ENCODE peak calls at places on chromosome 5, in five cellular contexts. One of them, this sample, is unnamed.

GRCh38 chr5:40386293-40386692 is 293.4 kb upstream of the PTGER4 start:
- DNase-seq in cardiac fibroblast: no peak
- DNase-seq in progenitor cell of endocrine pancreas: no peak
- DNase-seq in dorsolateral prefrontal cortex: no peak
- DNase-seq in ovary: no peak
- DNase-seq in this sample: no peak

GRCh38 chr5:88889165-88890069 is 6.4 kb upstream of the MEF2C start:
- DNase-seq in cardiac fibroblast: peak
- DNase-seq in progenitor cell of endocrine pancreas: peak
- DNase-seq in dorsolateral prefrontal cortex: peak
- DNase-seq in ovary: peak
- DNase-seq in this sample: no peak

GRCh38 chr5:177195307-177195952 is 61.9 kb downstream of the NSD1 start:
- DNase-seq in cardiac fibroblast: no peak
- DNase-seq in progenitor cell of endocrine pancreas: no peak
- DNase-seq in dorsolateral prefrontal cortex: no peak
- DNase-seq in ovary: no peak
- DNase-seq in this sample: no peak

GRCh38 chr5:143140492-143141231 is 262.8 kb downstream of the NR3C1 start:
- DNase-seq in cardiac fibroblast: no peak
- DNase-seq in progenitor cell of endocrine pancreas: no peak
- DNase-seq in dorsolateral prefrontal cortex: no peak
- DNase-seq in ovary: no peak
- DNase-seq in this sample: no peak

GRCh38 chr5:106873558-106873957 is 797.2 kb downstream of the EFNA5 start:
- DNase-seq in cardiac fibroblast: peak
- DNase-seq in progenitor cell of endocrine pancreas: no peak
- DNase-seq in dorsolateral prefrontal cortex: no peak
- DNase-seq in ovary: no peak
- DNase-seq in this sample: no peak

GRCh38 chr5:111367081-111367480 is 142.9 kb downstream of the CAMK4 start:
- DNase-seq in cardiac fibroblast: peak
- DNase-seq in progenitor cell of endocrine pancreas: no peak
- DNase-seq in dorsolateral prefrontal cortex: no peak
- DNase-seq in ovary: no peak
- DNase-seq in this sample: no peak

GRCh38 chr5:142957528-142957927 is 187.4 kb downstream of the ARHGAP26 start:
- DNase-seq in cardiac fibroblast: no peak
- DNase-seq in progenitor cell of endocrine pancreas: no peak
- DNase-seq in dorsolateral prefrontal cortex: no peak
- DNase-seq in ovary: no peak
- DNase-seq in this sample: no peak

GRCh38 chr5:59548807-59549357 is 344.6 kb downstream of the PDE4D start:
- DNase-seq in cardiac fibroblast: no peak
- DNase-seq in progenitor cell of endocrine pancreas: no peak
- DNase-seq in dorsolateral prefrontal cortex: no peak
- DNase-seq in ovary: no peak
- DNase-seq in this sample: no peak

GRCh38 chr5:96026334-96027065 is 64.8 kb upstream of the ELL2 start:
- DNase-seq in cardiac fibroblast: peak
- DNase-seq in progenitor cell of endocrine pancreas: no peak
- DNase-seq in dorsolateral prefrontal cortex: no peak
- DNase-seq in ovary: no peak
- DNase-seq in this sample: no peak

GRCh38 chr5:164009628-164010027 is 504.2 kb downstream of the MAT2B start:
- DNase-seq in cardiac fibroblast: no peak
- DNase-seq in progenitor cell of endocrine pancreas: no peak
- DNase-seq in dorsolateral prefrontal cortex: no peak
- DNase-seq in ovary: no peak
- DNase-seq in this sample: no peak

GRCh38 chr5:134430001-134430569 is 18.4 kb upstream of the CDKN2AIPNL start:
- DNase-seq in cardiac fibroblast: no peak
- DNase-seq in progenitor cell of endocrine pancreas: no peak
- DNase-seq in dorsolateral prefrontal cortex: no peak
- DNase-seq in ovary: no peak
- DNase-seq in this sample: no peak

GRCh38 chr5:53331463-53331862 is 149.0 kb upstream of the FST start:
- DNase-seq in cardiac fibroblast: peak
- DNase-seq in progenitor cell of endocrine pancreas: no peak
- DNase-seq in dorsolateral prefrontal cortex: no peak
- DNase-seq in ovary: no peak
- DNase-seq in this sample: no peak

GRCh38 chr5:87020099-87020934 is 247.4 kb upstream of the RASA1 start:
- DNase-seq in cardiac fibroblast: peak
- DNase-seq in progenitor cell of endocrine pancreas: no peak
- DNase-seq in dorsolateral prefrontal cortex: peak
- DNase-seq in ovary: no peak
- DNase-seq in this sample: no peak

GRCh38 chr5:123344819-123345426 is 78.3 kb downstream of the CEP120 start:
- DNase-seq in cardiac fibroblast: peak
- DNase-seq in progenitor cell of endocrine pancreas: no peak
- DNase-seq in dorsolateral prefrontal cortex: peak
- DNase-seq in ovary: peak
- DNase-seq in this sample: peak

GRCh38 chr5:160457255-160457654 is 35.6 kb downstream of the PTTG1 start:
- DNase-seq in cardiac fibroblast: no peak
- DNase-seq in progenitor cell of endocrine pancreas: no peak
- DNase-seq in dorsolateral prefrontal cortex: no peak
- DNase-seq in ovary: no peak
- DNase-seq in this sample: no peak

GRCh38 chr5:131640043-131640856 is 5.2 kb upstream of the RAPGEF6 start:
- DNase-seq in cardiac fibroblast: peak
- DNase-seq in progenitor cell of endocrine pancreas: no peak
- DNase-seq in dorsolateral prefrontal cortex: no peak
- DNase-seq in ovary: no peak
- DNase-seq in this sample: no peak

GRCh38 chr5:10695759-10696543 is 65.1 kb downstream of the DAP start:
- DNase-seq in cardiac fibroblast: no peak
- DNase-seq in progenitor cell of endocrine pancreas: no peak
- DNase-seq in dorsolateral prefrontal cortex: no peak
- DNase-seq in ovary: no peak
- DNase-seq in this sample: no peak

GRCh38 chr5:99130081-99130480 is 201.3 kb upstream of the CHD1 start:
- DNase-seq in cardiac fibroblast: no peak
- DNase-seq in progenitor cell of endocrine pancreas: no peak
- DNase-seq in dorsolateral prefrontal cortex: no peak
- DNase-seq in ovary: no peak
- DNase-seq in this sample: no peak

GRCh38 chr5:65812648-65813047 is 90.6 kb downstream of the NLN start:
- DNase-seq in cardiac fibroblast: no peak
- DNase-seq in progenitor cell of endocrine pancreas: no peak
- DNase-seq in dorsolateral prefrontal cortex: no peak
- DNase-seq in ovary: no peak
- DNase-seq in this sample: no peak

GRCh38 chr5:14675309-14675708 is 10.8 kb downstream of the OTULIN start:
- DNase-seq in cardiac fibroblast: no peak
- DNase-seq in progenitor cell of endocrine pancreas: no peak
- DNase-seq in dorsolateral prefrontal cortex: no peak
- DNase-seq in ovary: no peak
- DNase-seq in this sample: no peak

GRCh38 chr5:147169399-147169798 is 65.4 kb upstream of the STK32A start:
- DNase-seq in cardiac fibroblast: peak
- DNase-seq in progenitor cell of endocrine pancreas: no peak
- DNase-seq in dorsolateral prefrontal cortex: no peak
- DNase-seq in ovary: no peak
- DNase-seq in this sample: peak

GRCh38 chr5:99030871-99031440 is 102.1 kb upstream of the CHD1 start:
- DNase-seq in cardiac fibroblast: no peak
- DNase-seq in progenitor cell of endocrine pancreas: no peak
- DNase-seq in dorsolateral prefrontal cortex: no peak
- DNase-seq in ovary: no peak
- DNase-seq in this sample: no peak

GRCh38 chr5:74282495-74282894 is 358.0 kb downstream of the ENC1 start:
- DNase-seq in cardiac fibroblast: no peak
- DNase-seq in progenitor cell of endocrine pancreas: no peak
- DNase-seq in dorsolateral prefrontal cortex: no peak
- DNase-seq in ovary: no peak
- DNase-seq in this sample: no peak

GRCh38 chr5:58412081-58412480 is 47.8 kb downstream of the PLK2 start:
- DNase-seq in cardiac fibroblast: no peak
- DNase-seq in progenitor cell of endocrine pancreas: no peak
- DNase-seq in dorsolateral prefrontal cortex: no peak
- DNase-seq in ovary: no peak
- DNase-seq in this sample: no peak

GRCh38 chr5:180555168-180555921 is 36.0 kb downstream of the SCGB3A1 start:
- DNase-seq in cardiac fibroblast: peak
- DNase-seq in progenitor cell of endocrine pancreas: no peak
- DNase-seq in dorsolateral prefrontal cortex: no peak
- DNase-seq in ovary: no peak
- DNase-seq in this sample: no peak

GRCh38 chr5:112036206-112036605 is 279.2 kb upstream of the NREP start:
- DNase-seq in cardiac fibroblast: no peak
- DNase-seq in progenitor cell of endocrine pancreas: no peak
- DNase-seq in dorsolateral prefrontal cortex: no peak
- DNase-seq in ovary: no peak
- DNase-seq in this sample: no peak

GRCh38 chr5:117261948-117262606 is 687.5 kb upstream of the SEMA6A start:
- DNase-seq in cardiac fibroblast: no peak
- DNase-seq in progenitor cell of endocrine pancreas: no peak
- DNase-seq in dorsolateral prefrontal cortex: no peak
- DNase-seq in ovary: no peak
- DNase-seq in this sample: no peak

GRCh38 chr5:14417232-14417730 is 164.3 kb upstream of the OTULINL start:
- DNase-seq in cardiac fibroblast: peak
- DNase-seq in progenitor cell of endocrine pancreas: no peak
- DNase-seq in dorsolateral prefrontal cortex: no peak
- DNase-seq in ovary: no peak
- DNase-seq in this sample: peak

DNA sequence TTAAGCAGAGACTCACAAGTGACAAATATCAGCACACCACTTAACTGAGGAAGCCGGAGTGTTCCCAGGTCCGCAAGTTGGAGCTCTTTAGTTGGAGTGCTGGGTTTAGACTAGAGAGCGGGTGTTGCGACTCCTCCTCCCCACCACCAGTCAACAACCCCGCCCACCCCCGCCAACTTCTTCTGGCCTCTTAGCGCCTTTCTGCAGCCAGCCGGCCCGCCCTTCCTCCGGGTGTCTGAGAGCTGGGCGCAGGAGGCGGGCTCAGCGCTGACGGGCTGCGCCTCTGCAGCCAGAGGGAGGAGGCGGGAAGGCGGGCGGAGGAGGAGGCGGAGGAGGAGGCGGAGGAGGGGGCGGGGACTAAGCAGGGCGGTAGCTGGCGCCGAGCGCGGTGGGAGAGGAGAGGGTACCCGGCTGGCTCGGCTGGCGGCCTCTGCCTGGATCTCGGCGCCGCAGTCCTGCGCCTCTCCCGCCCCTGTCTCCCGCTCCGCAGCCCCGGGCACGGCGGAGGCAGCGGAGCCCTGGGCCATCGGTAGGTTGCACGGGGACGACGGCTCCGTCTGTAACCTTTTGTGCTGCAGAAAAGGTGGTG is at the start of gene MACIR:
- DNase-seq in cardiac fibroblast: peak
- DNase-seq in progenitor cell of endocrine pancreas: peak
- DNase-seq in dorsolateral prefrontal cortex: peak
- DNase-seq in ovary: peak
- DNase-seq in this sample: peak
- TF ChIP-seq CTCF in cardiac fibroblast: no peak
- TF ChIP-seq CTCF in progenitor cell of endocrine pancreas: no peak
- TF ChIP-seq CTCF in dorsolateral prefrontal cortex: no peak
- TF ChIP-seq CTCF in ovary: no peak
- TF ChIP-seq CTCF in this sample: peak

DNA sequence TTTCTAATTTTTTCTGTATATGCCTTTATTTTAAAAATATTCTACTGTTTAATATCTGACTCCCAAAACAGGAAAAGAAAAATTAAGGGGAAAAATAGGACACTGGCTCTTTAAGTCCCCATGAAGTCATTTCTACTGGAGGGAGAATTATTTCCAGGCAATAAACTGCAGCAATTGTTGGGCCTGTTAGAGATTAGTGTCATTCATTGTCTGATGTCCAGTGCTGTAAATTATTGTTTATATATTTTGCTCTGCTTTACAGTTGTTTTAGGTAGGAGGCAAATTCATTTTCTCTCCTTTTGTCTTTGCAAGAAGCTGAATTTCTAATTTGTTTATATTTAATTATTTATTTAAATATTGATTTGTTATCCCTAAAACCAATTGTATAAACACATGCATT is 906.0 kb upstream of the CDH10 start:
- DNase-seq in cardiac fibroblast: no peak
- DNase-seq in progenitor cell of endocrine pancreas: no peak
- DNase-seq in dorsolateral prefrontal cortex: no peak
- DNase-seq in ovary: no peak
- DNase-seq in this sample: no peak
- TF ChIP-seq CTCF in cardiac fibroblast: no peak
- TF ChIP-seq CTCF in progenitor cell of endocrine pancreas: no peak
- TF ChIP-seq CTCF in dorsolateral prefrontal cortex: no peak
- TF ChIP-seq CTCF in ovary: no peak
- TF ChIP-seq CTCF in this sample: no peak

DNA sequence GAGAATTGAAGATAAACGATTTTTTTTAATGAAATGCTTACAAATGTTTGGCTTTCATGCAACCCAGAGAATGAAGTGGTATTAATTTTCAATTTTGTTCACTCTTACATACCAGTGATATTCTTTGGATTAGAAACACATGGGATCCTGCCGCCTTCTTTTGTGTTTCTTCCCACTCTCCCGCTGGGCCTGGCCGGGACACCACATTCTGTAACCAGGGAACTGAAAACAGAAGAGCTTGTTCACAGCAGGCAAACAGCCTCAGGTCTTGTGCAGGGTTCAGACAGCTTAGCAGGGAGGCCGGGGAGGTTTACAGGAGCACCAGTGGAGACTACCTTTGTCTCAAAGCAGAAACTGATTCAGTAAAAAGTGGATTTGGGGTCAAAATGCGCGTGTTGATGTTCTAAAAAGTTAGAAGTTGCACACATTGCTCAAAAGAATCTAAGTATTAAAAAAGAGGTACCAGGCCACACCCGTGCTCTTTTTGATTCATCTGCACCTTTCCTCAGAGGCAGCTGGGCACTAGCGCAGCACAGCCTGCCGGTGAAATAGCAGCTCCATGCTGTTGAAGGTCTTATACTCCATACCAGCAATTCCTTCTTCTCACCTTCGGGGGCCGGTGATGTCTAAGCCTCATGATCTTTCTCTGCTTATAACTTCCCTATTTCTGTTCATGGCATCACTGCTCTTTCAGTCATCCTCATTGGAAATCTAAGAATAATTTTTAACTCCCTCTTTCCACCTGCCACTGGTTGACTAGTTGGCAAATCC is 67.1 kb downstream of the GRAMD2B start:
- DNase-seq in cardiac fibroblast: no peak
- DNase-seq in progenitor cell of endocrine pancreas: no peak
- DNase-seq in dorsolateral prefrontal cortex: no peak
- DNase-seq in ovary: peak
- DNase-seq in this sample: peak
- TF ChIP-seq CTCF in cardiac fibroblast: no peak
- TF ChIP-seq CTCF in progenitor cell of endocrine pancreas: no peak
- TF ChIP-seq CTCF in dorsolateral prefrontal cortex: no peak
- TF ChIP-seq CTCF in ovary: no peak
- TF ChIP-seq CTCF in this sample: peak

DNA sequence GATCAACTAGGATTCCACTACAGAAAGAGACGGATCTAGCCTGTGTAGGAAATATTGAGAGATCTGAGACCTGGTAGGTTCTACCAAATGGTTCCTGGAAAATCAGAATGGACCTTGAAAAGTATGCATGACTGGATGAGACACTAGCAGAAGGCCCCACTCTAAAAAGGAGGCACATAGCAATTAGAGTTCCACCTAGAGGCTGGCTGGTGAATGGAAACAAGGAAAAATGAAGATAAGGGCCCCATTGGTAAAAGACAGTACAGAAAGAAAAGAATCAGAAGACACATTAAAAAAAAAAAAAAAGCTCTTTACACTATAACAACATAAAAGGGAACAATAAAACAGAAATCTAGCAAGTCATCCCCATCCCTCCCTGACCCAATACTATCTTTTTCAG is 518.5 kb downstream of the NR2F1-AS1 start:
- DNase-seq in cardiac fibroblast: peak
- DNase-seq in progenitor cell of endocrine pancreas: no peak
- DNase-seq in dorsolateral prefrontal cortex: no peak
- DNase-seq in ovary: no peak
- DNase-seq in this sample: no peak
- TF ChIP-seq CTCF in cardiac fibroblast: peak
- TF ChIP-seq CTCF in progenitor cell of endocrine pancreas: peak
- TF ChIP-seq CTCF in dorsolateral prefrontal cortex: peak
- TF ChIP-seq CTCF in ovary: no peak
- TF ChIP-seq CTCF in this sample: no peak

This sample was measured in AG09319.